ENCODE peak calls at places on chromosome 12, in five cellular contexts. One of them, this sample, is unnamed.

GRCh38 chr12:47080725-47081502 is 1.2 kb upstream of the AMIGO2 start:
- DNase-seq in PC-3: peak
- DNase-seq in fibroblast of lung: peak
- DNase-seq in H9: no peak
- DNase-seq in endodermal cell: peak
- DNase-seq in this sample: no peak

GRCh38 chr12:38282886-38283285 is 33.7 kb upstream of the ALG10B start:
- DNase-seq in PC-3: peak
- DNase-seq in fibroblast of lung: no peak
- DNase-seq in H9: no peak
- DNase-seq in endodermal cell: no peak
- DNase-seq in this sample: no peak

GRCh38 chr12:120010661-120011230 is 21.7 kb downstream of the BICDL1 start:
- DNase-seq in PC-3: no peak
- DNase-seq in fibroblast of lung: no peak
- DNase-seq in H9: no peak
- DNase-seq in endodermal cell: no peak
- DNase-seq in this sample: no peak

GRCh38 chr12:86456241-86456640 is 200.1 kb upstream of the MGAT4C start:
- DNase-seq in PC-3: peak
- DNase-seq in fibroblast of lung: no peak
- DNase-seq in H9: no peak
- DNase-seq in endodermal cell: no peak
- DNase-seq in this sample: peak

GRCh38 chr12:123126294-123127144 is 24.4 kb downstream of the PITPNM2 start:
- DNase-seq in PC-3: peak
- DNase-seq in fibroblast of lung: peak
- DNase-seq in H9: no peak
- DNase-seq in endodermal cell: peak
- DNase-seq in this sample: peak

GRCh38 chr12:50550530-50551223 is 45.9 kb downstream of the DIP2B start:
- DNase-seq in PC-3: peak
- DNase-seq in fibroblast of lung: no peak
- DNase-seq in H9: no peak
- DNase-seq in endodermal cell: no peak
- DNase-seq in this sample: no peak

GRCh38 chr12:64318605-64319004 is 72.0 kb downstream of the C12orf56 start:
- DNase-seq in PC-3: no peak
- DNase-seq in fibroblast of lung: peak
- DNase-seq in H9: peak
- DNase-seq in endodermal cell: peak
- DNase-seq in this sample: peak

GRCh38 chr12:116736962-116737773 is 701 bp downstream of the SPRING1 start:
- DNase-seq in PC-3: no peak
- DNase-seq in fibroblast of lung: no peak
- DNase-seq in H9: no peak
- DNase-seq in endodermal cell: peak
- DNase-seq in this sample: peak

GRCh38 chr12:91119089-91119488 is 7.8 kb upstream of the LUM start:
- DNase-seq in PC-3: no peak
- DNase-seq in fibroblast of lung: no peak
- DNase-seq in H9: no peak
- DNase-seq in endodermal cell: no peak
- DNase-seq in this sample: no peak

GRCh38 chr12:42473130-42473529 is 116.4 kb downstream of the PRICKLE1 start:
- DNase-seq in PC-3: peak
- DNase-seq in fibroblast of lung: peak
- DNase-seq in H9: no peak
- DNase-seq in endodermal cell: no peak
- DNase-seq in this sample: peak

GRCh38 chr12:54981796-54982195 is 2.8 kb downstream of the TESPA1 start:
- DNase-seq in PC-3: no peak
- DNase-seq in fibroblast of lung: no peak
- DNase-seq in H9: no peak
- DNase-seq in endodermal cell: no peak
- DNase-seq in this sample: no peak

GRCh38 chr12:45703942-45704341 is 25.6 kb upstream of the ARID2 start:
- DNase-seq in PC-3: peak
- DNase-seq in fibroblast of lung: peak
- DNase-seq in H9: no peak
- DNase-seq in endodermal cell: no peak
- DNase-seq in this sample: peak

GRCh38 chr12:11677752-11678151 is 28.3 kb downstream of the ETV6 start:
- DNase-seq in PC-3: no peak
- DNase-seq in fibroblast of lung: no peak
- DNase-seq in H9: no peak
- DNase-seq in endodermal cell: no peak
- DNase-seq in this sample: no peak

GRCh38 chr12:10673660-10674384 is at the start of gene STYK1:
- DNase-seq in PC-3: peak
- DNase-seq in fibroblast of lung: peak
- DNase-seq in H9: peak
- DNase-seq in endodermal cell: peak
- DNase-seq in this sample: peak

GRCh38 chr12:129839679-129840078 is 64.1 kb downstream of the TMEM132D start:
- DNase-seq in PC-3: no peak
- DNase-seq in fibroblast of lung: no peak
- DNase-seq in H9: no peak
- DNase-seq in endodermal cell: no peak
- DNase-seq in this sample: no peak

GRCh38 chr12:130992979-130993538 is 39.4 kb downstream of the ADGRD1 start:
- DNase-seq in PC-3: no peak
- DNase-seq in fibroblast of lung: no peak
- DNase-seq in H9: no peak
- DNase-seq in endodermal cell: no peak
- DNase-seq in this sample: no peak

GRCh38 chr12:32891956-32892355 is 4.6 kb downstream of the PKP2 start:
- DNase-seq in PC-3: peak
- DNase-seq in fibroblast of lung: no peak
- DNase-seq in H9: peak
- DNase-seq in endodermal cell: peak
- DNase-seq in this sample: no peak

GRCh38 chr12:127984386-127985055 is 282.4 kb upstream of the TMEM132C start:
- DNase-seq in PC-3: peak
- DNase-seq in fibroblast of lung: no peak
- DNase-seq in H9: no peak
- DNase-seq in endodermal cell: no peak
- DNase-seq in this sample: peak

GRCh38 chr12:104951759-104952509 is 6.2 kb downstream of the SLC41A2 start:
- DNase-seq in PC-3: peak
- DNase-seq in fibroblast of lung: peak
- DNase-seq in H9: no peak
- DNase-seq in endodermal cell: no peak
- DNase-seq in this sample: peak
- H3K9ac ChIP-seq in PC-3: no peak
- H3K9ac ChIP-seq in fibroblast of lung: no peak
- H3K9ac ChIP-seq in H9: no peak
- H3K9ac ChIP-seq in endodermal cell: no peak
- H3K9ac ChIP-seq in this sample: no peak

DNA sequence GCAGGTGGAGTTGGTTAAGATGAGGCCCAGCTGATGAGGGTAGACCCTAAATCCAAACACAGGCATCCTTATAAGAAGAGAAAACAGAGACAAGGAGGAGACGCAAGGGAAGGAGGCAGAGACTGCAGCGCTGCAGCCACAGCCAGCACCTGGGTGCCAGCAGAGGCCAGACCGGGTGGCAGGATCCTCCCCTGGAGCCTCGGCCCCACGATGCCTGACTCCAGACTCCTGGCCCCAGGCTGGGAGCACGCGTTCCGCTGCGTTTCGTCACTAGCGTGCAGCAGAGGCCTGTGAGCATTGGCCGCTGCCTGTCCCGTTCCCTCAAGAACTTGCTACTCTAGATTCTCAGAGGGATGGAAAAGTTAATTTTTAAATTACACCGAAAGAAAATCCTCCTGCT is 57.8 kb upstream of the FBRSL1 start:
- DNase-seq in PC-3: no peak
- DNase-seq in fibroblast of lung: no peak
- DNase-seq in H9: no peak
- DNase-seq in endodermal cell: no peak
- DNase-seq in this sample: no peak
- H3K9ac ChIP-seq in PC-3: no peak
- H3K9ac ChIP-seq in fibroblast of lung: no peak
- H3K9ac ChIP-seq in H9: no peak
- H3K9ac ChIP-seq in endodermal cell: no peak
- H3K9ac ChIP-seq in this sample: peak

DNA sequence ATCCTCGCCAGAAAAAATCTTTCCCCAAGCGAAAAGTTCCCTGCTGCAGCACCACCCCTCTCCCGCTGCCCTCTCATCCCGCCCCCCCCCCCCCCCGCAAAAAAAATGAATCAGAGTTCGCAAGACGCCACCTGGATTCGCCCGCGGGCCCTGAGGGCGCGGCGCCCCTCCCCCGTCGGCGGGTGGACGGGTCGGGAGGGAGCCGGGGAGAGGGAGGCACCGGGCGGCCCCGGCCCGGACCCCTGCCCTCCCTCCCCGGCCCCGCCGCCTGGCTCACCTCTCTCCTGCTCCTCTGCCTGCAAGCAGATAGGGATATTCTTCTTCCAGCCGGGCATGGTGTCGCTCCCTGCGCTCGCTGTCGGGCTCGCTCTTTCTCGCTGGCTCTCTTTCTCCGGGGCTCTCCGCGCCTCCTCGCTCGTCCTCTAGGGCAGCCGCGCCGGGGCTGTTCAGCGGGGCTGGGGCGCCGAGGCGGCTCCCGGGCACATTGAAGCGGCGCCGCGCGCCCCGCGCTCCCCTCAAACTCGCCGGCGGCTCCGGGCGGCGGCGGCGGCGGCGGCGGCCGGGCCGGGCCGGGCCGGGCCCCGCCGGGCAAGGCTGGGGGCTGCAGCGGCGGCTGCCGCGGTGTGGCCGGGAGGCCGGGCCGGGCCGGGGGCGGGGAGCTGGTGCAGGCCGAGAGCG is 200.2 kb upstream of the CAND1 start:
- DNase-seq in PC-3: peak
- DNase-seq in fibroblast of lung: peak
- DNase-seq in H9: peak
- DNase-seq in endodermal cell: peak
- DNase-seq in this sample: peak
- H3K9ac ChIP-seq in PC-3: peak
- H3K9ac ChIP-seq in fibroblast of lung: no peak
- H3K9ac ChIP-seq in H9: peak
- H3K9ac ChIP-seq in endodermal cell: peak
- H3K9ac ChIP-seq in this sample: no peak

DNA sequence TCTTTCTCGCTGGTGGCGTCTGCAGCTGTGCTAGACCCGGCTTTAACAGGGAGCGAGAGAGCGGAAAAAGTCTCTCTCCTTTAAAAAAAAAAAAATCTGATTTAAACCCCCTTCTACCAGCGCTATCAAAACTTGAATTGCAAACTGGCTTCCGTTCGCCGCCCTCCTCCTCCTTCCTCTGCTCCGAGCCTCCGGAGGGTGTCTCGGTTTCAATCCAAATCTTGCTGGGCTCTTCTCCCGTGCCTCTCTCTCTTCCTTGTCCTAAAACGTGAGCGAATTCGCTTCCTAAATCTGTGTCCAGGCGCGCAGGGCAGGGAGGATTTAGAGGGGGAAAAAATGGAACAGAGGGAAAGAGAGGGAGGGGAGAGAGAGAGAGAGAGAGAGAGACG is 272 bp downstream of the TBX3 start:
- DNase-seq in PC-3: no peak
- DNase-seq in fibroblast of lung: no peak
- DNase-seq in H9: no peak
- DNase-seq in endodermal cell: no peak
- DNase-seq in this sample: no peak
- H3K9ac ChIP-seq in PC-3: peak
- H3K9ac ChIP-seq in fibroblast of lung: peak
- H3K9ac ChIP-seq in H9: no peak
- H3K9ac ChIP-seq in endodermal cell: peak
- H3K9ac ChIP-seq in this sample: peak

GRCh38 chr12:105409881-105410471 is 79.5 kb downstream of the C12orf75 start:
- DNase-seq in PC-3: no peak
- DNase-seq in fibroblast of lung: peak
- DNase-seq in H9: no peak
- DNase-seq in endodermal cell: peak
- DNase-seq in this sample: peak
- H3K9ac ChIP-seq in PC-3: no peak
- H3K9ac ChIP-seq in fibroblast of lung: no peak
- H3K9ac ChIP-seq in H9: no peak
- H3K9ac ChIP-seq in endodermal cell: no peak
- H3K9ac ChIP-seq in this sample: no peak

GRCh38 chr12:108721824-108722223 is 9.5 kb downstream of the CORO1C start:
- DNase-seq in PC-3: no peak
- DNase-seq in fibroblast of lung: no peak
- DNase-seq in H9: no peak
- DNase-seq in endodermal cell: no peak
- DNase-seq in this sample: no peak
- H3K9ac ChIP-seq in PC-3: peak
- H3K9ac ChIP-seq in fibroblast of lung: peak
- H3K9ac ChIP-seq in H9: no peak
- H3K9ac ChIP-seq in endodermal cell: no peak
- H3K9ac ChIP-seq in this sample: peak

DNA sequence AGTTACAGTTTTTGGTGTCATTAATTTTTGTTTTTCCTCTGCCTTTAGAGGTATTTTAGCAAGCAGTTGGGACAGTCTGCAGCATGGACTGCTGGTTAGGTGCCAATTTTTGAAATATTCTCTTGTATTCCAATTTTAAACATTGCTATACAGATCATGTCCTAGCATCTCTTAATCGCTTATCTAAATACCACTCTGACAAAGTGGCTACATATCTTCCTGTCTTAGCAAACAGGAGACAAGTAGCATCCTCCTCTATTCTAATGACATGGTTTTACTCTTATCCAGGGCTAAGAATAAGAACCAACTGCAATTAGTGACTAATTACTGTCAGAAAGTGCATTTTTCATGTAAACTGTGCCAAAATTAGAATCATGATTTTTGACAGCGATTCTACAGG is 117.8 kb upstream of the ATP2B1 start:
- DNase-seq in PC-3: no peak
- DNase-seq in fibroblast of lung: no peak
- DNase-seq in H9: no peak
- DNase-seq in endodermal cell: no peak
- DNase-seq in this sample: no peak
- H3K9ac ChIP-seq in PC-3: no peak
- H3K9ac ChIP-seq in fibroblast of lung: no peak
- H3K9ac ChIP-seq in H9: no peak
- H3K9ac ChIP-seq in endodermal cell: no peak
- H3K9ac ChIP-seq in this sample: no peak

This sample was measured in adipocyte.